ENCODE peak calls at places on chromosomes 16 and 17, in nine cellular contexts. One of them, this sample, is unnamed. For H3K4me1, the result is how much of the 10 kb centered on the place peaks cover.

GRCh38 chr16:56357765-56358322 is 67.5 kb downstream of the AMFR start:
- DNase-seq in ascending aorta: no peak
- DNase-seq in cardiac muscle cell: no peak
- DNase-seq in stomach: peak
- DNase-seq in heart left ventricle: peak
- DNase-seq in neural progenitor cell: peak
- DNase-seq in A549: no peak
- DNase-seq in ovary: peak
- DNase-seq in CD8-positive, alpha-beta T cell: no peak
- DNase-seq in this sample: no peak

GRCh38 chr16:53571763-53572162 is 68.8 kb upstream of the AKTIP start:
- DNase-seq in ovary: no peak
- DNase-seq in cardiac muscle cell: no peak
- DNase-seq in CD8-positive, alpha-beta T cell: no peak
- DNase-seq in heart left ventricle: no peak
- DNase-seq in stomach: no peak
- DNase-seq in ascending aorta: no peak
- DNase-seq in neural progenitor cell: no peak
- DNase-seq in A549: no peak
- DNase-seq in this sample: no peak

GRCh38 chr17:27423651-27424050 is 32.6 kb upstream of the KSR1 start:
- DNase-seq in CD8-positive, alpha-beta T cell: no peak
- DNase-seq in cardiac muscle cell: no peak
- DNase-seq in A549: no peak
- DNase-seq in stomach: no peak
- DNase-seq in ascending aorta: no peak
- DNase-seq in ovary: no peak
- DNase-seq in heart left ventricle: no peak
- DNase-seq in neural progenitor cell: no peak
- DNase-seq in this sample: no peak

GRCh38 chr16:64865037-64865696 is 256.7 kb downstream of the CDH11 start:
- DNase-seq in neural progenitor cell: no peak
- DNase-seq in heart left ventricle: no peak
- DNase-seq in stomach: no peak
- DNase-seq in ovary: no peak
- DNase-seq in ascending aorta: no peak
- DNase-seq in cardiac muscle cell: no peak
- DNase-seq in A549: no peak
- DNase-seq in CD8-positive, alpha-beta T cell: no peak
- DNase-seq in this sample: no peak

GRCh38 chr16:2518823-2519710 is 1.1 kb upstream of the AMDHD2 start:
- DNase-seq in A549: no peak
- DNase-seq in cardiac muscle cell: no peak
- DNase-seq in ascending aorta: no peak
- DNase-seq in stomach: no peak
- DNase-seq in ovary: no peak
- DNase-seq in heart left ventricle: no peak
- DNase-seq in CD8-positive, alpha-beta T cell: no peak
- DNase-seq in neural progenitor cell: no peak
- DNase-seq in this sample: peak

GRCh38 chr16:62208934-62209333 is 172.7 kb upstream of the CDH8 start:
- DNase-seq in A549: no peak
- DNase-seq in ascending aorta: no peak
- DNase-seq in cardiac muscle cell: no peak
- DNase-seq in ovary: no peak
- DNase-seq in CD8-positive, alpha-beta T cell: no peak
- DNase-seq in neural progenitor cell: no peak
- DNase-seq in heart left ventricle: no peak
- DNase-seq in stomach: no peak
- DNase-seq in this sample: no peak

GRCh38 chr16:69453936-69454335 is 29.5 kb downstream of the CYB5B start:
- DNase-seq in ascending aorta: no peak
- DNase-seq in stomach: no peak
- DNase-seq in neural progenitor cell: no peak
- DNase-seq in ovary: no peak
- DNase-seq in heart left ventricle: no peak
- DNase-seq in A549: no peak
- DNase-seq in cardiac muscle cell: no peak
- DNase-seq in CD8-positive, alpha-beta T cell: no peak
- DNase-seq in this sample: no peak

GRCh38 chr17:38729368-38729885 is 714 bp upstream of the CISD3 start:
- DNase-seq in ovary: no peak
- DNase-seq in ascending aorta: no peak
- DNase-seq in heart left ventricle: no peak
- DNase-seq in CD8-positive, alpha-beta T cell: no peak
- DNase-seq in stomach: no peak
- DNase-seq in cardiac muscle cell: no peak
- DNase-seq in A549: no peak
- DNase-seq in neural progenitor cell: no peak
- DNase-seq in this sample: peak

DNA sequence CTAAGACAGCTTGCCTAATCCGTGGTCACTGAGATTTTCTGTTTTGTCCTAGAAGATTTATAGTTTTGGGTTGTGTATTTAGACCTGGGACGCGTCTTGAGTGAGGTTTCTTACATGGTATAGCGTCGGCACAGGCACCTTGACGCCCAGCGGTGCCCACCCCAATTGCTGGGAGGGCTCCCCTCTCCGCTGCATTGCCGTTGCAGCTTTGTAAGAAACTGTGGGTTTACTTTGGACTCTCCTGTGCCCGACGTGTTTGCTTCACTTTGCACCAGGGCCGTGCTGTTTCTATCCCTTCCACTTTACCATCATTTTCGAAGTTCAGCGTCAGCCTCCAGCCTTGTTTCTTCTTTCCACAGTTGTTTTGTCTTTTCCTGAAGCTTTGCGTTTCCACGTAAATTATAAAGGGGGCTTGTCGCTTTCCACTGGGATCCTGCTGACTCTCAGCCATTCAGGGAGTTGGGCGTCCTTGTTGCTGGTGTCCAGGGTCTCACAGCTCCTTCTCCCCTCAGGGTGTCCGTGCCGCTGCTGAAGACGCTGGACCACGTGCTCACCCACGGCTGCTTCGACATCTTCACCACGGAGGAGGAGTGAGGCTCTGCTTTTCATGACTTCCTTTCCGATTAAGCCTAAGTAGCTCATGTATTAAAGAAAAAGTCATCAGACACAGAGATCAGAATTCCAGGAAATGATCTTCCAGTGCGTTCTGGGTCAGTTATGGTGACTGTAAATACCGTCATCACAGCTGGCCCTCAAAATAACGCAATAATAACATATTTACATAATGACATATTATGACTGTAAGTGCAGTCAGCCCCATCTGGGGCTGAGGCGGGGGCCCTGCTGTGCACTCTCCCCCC is 92.6 kb upstream of the ZNF750 start:
- DNase-seq in CD8-positive, alpha-beta T cell: no peak
- DNase-seq in ascending aorta: no peak
- DNase-seq in stomach: peak
- DNase-seq in heart left ventricle: peak
- DNase-seq in ovary: peak
- DNase-seq in cardiac muscle cell: no peak
- DNase-seq in neural progenitor cell: no peak
- DNase-seq in A549: no peak
- DNase-seq in this sample: peak
- H3K4me3 ChIP-seq in CD8-positive, alpha-beta T cell: no peak
- H3K4me3 ChIP-seq in ascending aorta: no peak
- H3K4me3 ChIP-seq in stomach: no peak
- H3K4me3 ChIP-seq in heart left ventricle: no peak
- H3K4me3 ChIP-seq in ovary: no peak
- H3K4me3 ChIP-seq in cardiac muscle cell: no peak
- H3K4me3 ChIP-seq in neural progenitor cell: no peak
- H3K4me3 ChIP-seq in A549: no peak
- H3K4me3 ChIP-seq in this sample: no peak

DNA sequence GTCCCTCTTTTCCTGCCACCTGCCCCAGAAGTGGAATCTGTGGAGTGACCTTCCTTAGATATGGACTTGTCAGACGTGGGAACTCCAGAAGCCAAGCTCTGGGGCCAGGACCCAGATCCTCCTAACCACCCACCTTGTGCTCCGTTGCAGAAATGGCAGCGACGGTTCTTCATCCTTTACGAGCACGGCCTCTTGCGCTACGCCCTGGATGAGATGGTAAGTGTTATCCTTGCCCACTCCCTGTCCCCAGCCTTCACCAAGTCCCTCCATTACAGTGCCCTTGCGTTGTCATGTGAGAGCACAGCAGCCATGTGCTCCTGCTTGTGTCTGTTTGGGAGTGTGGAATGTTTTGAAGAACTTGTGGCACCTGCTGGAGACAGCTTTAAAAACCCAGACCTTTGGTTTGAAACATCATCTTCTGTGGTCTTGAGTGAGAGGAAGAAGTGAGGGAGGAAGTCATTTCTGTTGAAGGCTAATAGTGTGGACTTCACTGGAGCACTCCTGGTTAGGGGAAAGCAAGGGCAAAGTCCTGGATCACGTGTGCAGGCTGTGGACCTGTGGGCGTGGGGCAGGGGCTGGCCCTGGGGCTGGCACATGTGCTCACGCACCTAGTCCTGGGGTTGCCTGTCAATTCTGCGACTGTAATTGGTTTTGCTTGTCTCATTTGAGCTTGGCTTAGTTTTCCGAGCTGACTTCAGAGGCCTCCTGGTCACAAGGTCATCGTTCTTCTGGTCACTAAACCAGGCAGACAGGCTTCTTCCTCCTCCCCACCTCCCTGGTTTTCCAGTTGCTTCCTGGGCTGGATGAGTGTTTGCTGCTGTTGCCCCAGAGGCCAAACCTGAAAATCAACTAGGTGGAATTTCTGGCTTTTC is 35.8 kb downstream of the MPRIP start:
- DNase-seq in neural progenitor cell: no peak
- DNase-seq in heart left ventricle: no peak
- DNase-seq in ascending aorta: no peak
- DNase-seq in CD8-positive, alpha-beta T cell: no peak
- DNase-seq in A549: no peak
- DNase-seq in ovary: peak
- DNase-seq in cardiac muscle cell: no peak
- DNase-seq in stomach: peak
- DNase-seq in this sample: peak
- H3K4me1 ChIP-seq in neural progenitor cell: under half
- H3K4me1 ChIP-seq in heart left ventricle: half or more
- H3K4me1 ChIP-seq in ascending aorta: under half
- H3K4me1 ChIP-seq in CD8-positive, alpha-beta T cell: under half
- H3K4me1 ChIP-seq in A549: half or more
- H3K4me1 ChIP-seq in ovary: under half
- H3K4me1 ChIP-seq in cardiac muscle cell: under half
- H3K4me1 ChIP-seq in stomach: half or more
- H3K4me1 ChIP-seq in this sample: half or more

DNA sequence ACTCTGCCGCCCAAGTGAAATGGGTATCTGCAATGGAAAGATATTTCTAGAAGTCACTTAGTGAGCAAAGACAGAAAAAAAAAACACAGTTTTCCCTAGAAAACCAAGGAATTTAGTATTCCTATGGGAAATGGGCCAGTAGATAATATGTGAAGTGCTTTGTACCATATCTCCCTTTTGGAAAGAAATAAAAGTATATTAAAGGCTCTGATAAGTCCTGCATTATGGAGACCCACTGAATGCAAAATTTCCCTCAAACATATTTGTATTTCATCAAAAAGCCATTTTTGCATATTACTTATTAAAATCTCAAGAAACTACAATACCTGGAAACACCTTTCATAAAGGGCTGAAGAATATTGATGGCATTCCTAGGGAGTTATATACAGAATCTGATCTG is 51.6 kb upstream of the DYNLRB2 start:
- DNase-seq in ascending aorta: no peak
- DNase-seq in stomach: no peak
- DNase-seq in cardiac muscle cell: no peak
- DNase-seq in ovary: no peak
- DNase-seq in CD8-positive, alpha-beta T cell: no peak
- DNase-seq in A549: no peak
- DNase-seq in heart left ventricle: no peak
- DNase-seq in neural progenitor cell: no peak
- DNase-seq in this sample: no peak
- TF ChIP-seq CTCF in ascending aorta: no peak
- TF ChIP-seq CTCF in stomach: no peak
- TF ChIP-seq CTCF in cardiac muscle cell: no peak
- TF ChIP-seq CTCF in ovary: no peak
- TF ChIP-seq CTCF in CD8-positive, alpha-beta T cell: no peak
- TF ChIP-seq CTCF in A549: no peak
- TF ChIP-seq CTCF in heart left ventricle: no peak
- TF ChIP-seq CTCF in neural progenitor cell: no peak
- TF ChIP-seq CTCF in this sample: no peak

GRCh38 chr17:78124836-78125137 is 3.8 kb downstream of the TMC6 start:
- DNase-seq in ascending aorta: no peak
- DNase-seq in neural progenitor cell: no peak
- DNase-seq in A549: no peak
- DNase-seq in stomach: no peak
- DNase-seq in heart left ventricle: no peak
- DNase-seq in cardiac muscle cell: no peak
- DNase-seq in ovary: no peak
- DNase-seq in CD8-positive, alpha-beta T cell: no peak
- DNase-seq in this sample: no peak

GRCh38 chr17:78122991-78123249 is 5.6 kb downstream of the TMC6 start:
- DNase-seq in neural progenitor cell: no peak
- DNase-seq in ascending aorta: no peak
- DNase-seq in heart left ventricle: peak
- DNase-seq in cardiac muscle cell: no peak
- DNase-seq in ovary: no peak
- DNase-seq in A549: no peak
- DNase-seq in stomach: no peak
- DNase-seq in CD8-positive, alpha-beta T cell: no peak
- DNase-seq in this sample: no peak

GRCh38 chr17:78124081-78124835 is 4.3 kb downstream of the TMC6 start:
- DNase-seq in ovary: no peak
- DNase-seq in heart left ventricle: no peak
- DNase-seq in stomach: no peak
- DNase-seq in neural progenitor cell: no peak
- DNase-seq in A549: no peak
- DNase-seq in CD8-positive, alpha-beta T cell: no peak
- DNase-seq in ascending aorta: no peak
- DNase-seq in cardiac muscle cell: no peak
- DNase-seq in this sample: no peak

GRCh38 chr17:78122221-78122990 is 6.1 kb downstream of the TMC6 start:
- DNase-seq in neural progenitor cell: no peak
- DNase-seq in A549: no peak
- DNase-seq in CD8-positive, alpha-beta T cell: no peak
- DNase-seq in cardiac muscle cell: no peak
- DNase-seq in stomach: no peak
- DNase-seq in ascending aorta: no peak
- DNase-seq in heart left ventricle: peak
- DNase-seq in ovary: no peak
- DNase-seq in this sample: no peak

DNA sequence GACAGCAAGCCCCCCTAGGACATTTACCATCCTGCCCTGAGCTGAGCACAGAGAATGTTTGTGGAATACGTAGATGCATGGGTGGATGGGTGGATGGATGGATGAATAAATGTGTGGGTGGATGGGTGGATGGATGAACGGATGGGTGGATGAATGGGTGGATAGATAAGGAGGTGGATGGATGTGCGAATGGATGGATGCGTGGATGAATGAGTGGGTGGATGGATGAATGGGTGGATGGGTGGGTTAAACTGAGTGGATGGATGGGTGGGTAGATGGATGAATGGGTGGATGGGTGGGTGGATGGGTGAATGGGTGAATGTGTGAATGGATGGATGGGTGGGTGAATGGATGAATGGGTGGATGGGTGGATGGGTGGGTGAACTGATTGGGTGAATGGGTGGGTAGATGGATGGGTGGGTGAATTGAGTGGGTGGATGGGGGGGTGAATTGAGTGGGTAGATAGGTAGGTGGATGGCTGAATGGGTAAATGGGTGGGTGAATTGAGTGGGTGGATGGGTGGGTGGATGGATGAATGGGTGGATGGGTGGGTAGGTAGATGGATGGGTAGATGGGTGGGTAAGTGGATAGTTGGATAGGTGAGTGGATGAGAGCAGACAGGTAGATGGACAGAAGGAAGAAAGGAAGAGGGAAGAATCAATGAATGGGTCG is 5.2 kb downstream of the TMC6 start:
- DNase-seq in stomach: no peak
- DNase-seq in CD8-positive, alpha-beta T cell: no peak
- DNase-seq in heart left ventricle: no peak
- DNase-seq in ascending aorta: no peak
- DNase-seq in cardiac muscle cell: no peak
- DNase-seq in A549: no peak
- DNase-seq in neural progenitor cell: no peak
- DNase-seq in ovary: no peak
- DNase-seq in this sample: no peak
- H3K4me3 ChIP-seq in stomach: no peak
- H3K4me3 ChIP-seq in CD8-positive, alpha-beta T cell: peak
- H3K4me3 ChIP-seq in heart left ventricle: no peak
- H3K4me3 ChIP-seq in ascending aorta: no peak
- H3K4me3 ChIP-seq in cardiac muscle cell: no peak
- H3K4me3 ChIP-seq in A549: no peak
- H3K4me3 ChIP-seq in neural progenitor cell: no peak
- H3K4me3 ChIP-seq in ovary: no peak
- H3K4me3 ChIP-seq in this sample: no peak